ENCODE peak calls at places on chromosome 14, in nine cellular contexts. N, J, G, B, Z, A, I, E and D are unnamed samples.

GRCh38 chr14:63245893-63246292 is 41.6 kb downstream of the RHOJ start:
- DNase-seq in N (peak), J (no peak), G (no peak), B (peak), Z (no peak), A (no peak), I (no peak), E (no peak), D (no peak)

GRCh38 chr14:72555609-72556000 is 338.3 kb downstream of the DPF3 start:
- DNase-seq in N (no peak), J (no peak), G (no peak), B (no peak), Z (no peak), A (no peak), I (no peak), E (no peak), D (no peak)

GRCh38 chr14:24458736-24459135 is 16.2 kb upstream of the SDR39U1 start:
- DNase-seq in N (no peak), J (no peak), G (no peak), B (no peak), Z (no peak), A (no peak), I (no peak), E (no peak), D (no peak)

GRCh38 chr14:102584871-102585869 is 7.3 kb upstream of the RCOR1 start:
- DNase-seq in N (peak), J (peak), G (no peak), B (peak), Z (peak), A (no peak), I (no peak), E (no peak), D (peak)

GRCh38 chr14:99752486-99753121 is 40.6 kb upstream of the EML1 start:
- DNase-seq in N (peak), J (no peak), G (no peak), B (peak), Z (peak), A (no peak), I (peak), E (no peak), D (no peak)

GRCh38 chr14:85483037-85483436 is 46.9 kb upstream of the FLRT2 start:
- DNase-seq in N (peak), J (no peak), G (no peak), B (peak), Z (no peak), A (no peak), I (no peak), E (no peak), D (peak)

GRCh38 chr14:23068792-23069412 is 11.6 kb upstream of the CDH24 start:
- DNase-seq in N (peak), J (peak), G (peak), B (peak), Z (peak), A (peak), I (no peak), E (peak), D (peak)

GRCh38 chr14:61584258-61584657 is 111.1 kb upstream of the HIF1A start:
- DNase-seq in N (peak), J (no peak), G (peak), B (peak), Z (peak), A (no peak), I (no peak), E (no peak), D (no peak)

GRCh38 chr14:86780461-86780860 is 1212.5 kb downstream of the GALC start:
- DNase-seq in N (no peak), J (no peak), G (no peak), B (no peak), Z (no peak), A (no peak), I (no peak), E (no peak), D (no peak)

GRCh38 chr14:76877871-76878270 is 51.7 kb downstream of the LRRC74A start:
- DNase-seq in N (no peak), J (no peak), G (no peak), B (no peak), Z (no peak), A (no peak), I (no peak), E (no peak), D (no peak)

GRCh38 chr14:28375295-28375694 is 391.3 kb upstream of the FOXG1 start:
- DNase-seq in N (peak), J (peak), G (no peak), B (peak), Z (peak), A (no peak), I (no peak), E (peak), D (peak)

GRCh38 chr14:74468513-74468912 is 24.6 kb downstream of the NPC2 start:
- DNase-seq in N (no peak), J (no peak), G (no peak), B (no peak), Z (no peak), A (no peak), I (no peak), E (no peak), D (no peak)

GRCh38 chr14:51157012-51157411 is 62.1 kb upstream of the TRIM9 start:
- DNase-seq in N (peak), J (no peak), G (no peak), B (peak), Z (peak), A (no peak), I (no peak), E (no peak), D (peak)

GRCh38 chr14:94142836-94143235 is 13.4 kb upstream of the IFI27L2 start:
- DNase-seq in N (no peak), J (no peak), G (no peak), B (no peak), Z (no peak), A (no peak), I (no peak), E (no peak), D (no peak)

GRCh38 chr14:51188566-51189185 is 51.4 kb upstream of the TMX1 start:
- DNase-seq in N (peak), J (no peak), G (no peak), B (peak), Z (no peak), A (no peak), I (no peak), E (no peak), D (no peak)

GRCh38 chr14:91473046-91473445 is 37.1 kb downstream of the PPP4R3A start:
- DNase-seq in N (no peak), J (no peak), G (no peak), B (no peak), Z (no peak), A (no peak), I (no peak), E (no peak), D (no peak)

GRCh38 chr14:91482278-91483023 is 27.7 kb downstream of the PPP4R3A start:
- DNase-seq in N (peak), J (no peak), G (no peak), B (peak), Z (no peak), A (no peak), I (no peak), E (no peak), D (no peak)

GRCh38 chr14:91477388-91477787 is 32.7 kb downstream of the PPP4R3A start:
- DNase-seq in N (no peak), J (no peak), G (no peak), B (no peak), Z (no peak), A (no peak), I (no peak), E (no peak), D (no peak)
- H3K4me3 ChIP-seq in N (no peak), J (no peak), G (no peak), B (no peak), Z (no peak), A (no peak), I (no peak), E (no peak), D (no peak)

DNA sequence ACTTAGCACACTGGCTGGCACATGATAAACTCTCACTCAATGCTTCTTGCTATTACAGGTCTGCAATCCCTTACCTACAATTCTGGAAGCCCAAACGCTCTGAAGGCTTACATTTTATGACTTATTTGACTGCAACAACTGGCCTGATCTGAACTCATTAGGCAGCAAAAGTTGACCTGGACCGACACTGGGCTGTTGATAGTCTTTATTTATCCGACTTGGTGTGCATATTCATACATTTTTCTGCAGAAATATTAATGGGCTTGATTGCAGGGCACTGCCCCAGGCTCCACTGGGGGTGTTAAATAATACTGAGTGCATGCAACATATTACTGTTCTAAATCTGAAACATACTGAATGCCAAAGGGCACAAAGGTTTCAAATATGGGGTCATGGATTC is 1076.7 kb downstream of the BCL11B start:
- DNase-seq in N (no peak), J (no peak), G (no peak), B (no peak), Z (no peak), A (no peak), I (no peak), E (no peak), D (no peak)
- H3K4me3 ChIP-seq in N (no peak), J (no peak), G (no peak), B (no peak), Z (no peak), A (no peak), I (no peak), E (no peak), D (no peak)

DNA sequence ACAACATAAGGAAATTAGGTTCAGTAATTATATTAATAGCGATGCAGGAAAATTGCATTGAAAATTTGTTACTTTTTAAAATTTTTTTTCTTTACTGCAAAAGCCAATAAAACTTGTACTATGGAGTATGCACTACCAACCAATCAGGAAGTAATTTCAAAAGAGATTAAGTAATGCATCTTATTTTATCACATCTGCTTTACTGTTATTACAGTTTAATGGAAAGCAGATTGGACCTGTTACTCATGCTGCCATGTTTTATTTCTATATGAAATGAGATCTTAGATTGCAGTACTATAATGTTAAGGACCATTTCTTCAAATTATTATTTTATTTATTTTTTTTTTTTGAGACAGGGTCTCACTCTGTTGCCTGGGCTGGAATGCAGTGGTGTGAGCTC is 1.7 kb upstream of the STRN3 start:
- DNase-seq in N (no peak), J (no peak), G (no peak), B (no peak), Z (no peak), A (no peak), I (no peak), E (no peak), D (no peak)
- H3K4me3 ChIP-seq in N (no peak), J (peak), G (no peak), B (no peak), Z (peak), A (no peak), I (no peak), E (peak), D (peak)

GRCh38 chr14:38248629-38249028 is 7.3 kb downstream of the CLEC14A start:
- DNase-seq in N (no peak), J (no peak), G (no peak), B (no peak), Z (no peak), A (no peak), I (no peak), E (no peak), D (peak)
- H3K4me3 ChIP-seq in N (no peak), J (no peak), G (no peak), B (no peak), Z (no peak), A (no peak), I (no peak), E (no peak), D (no peak)

GRCh38 chr14:89721330-89721729 is 233.2 kb downstream of the EFCAB11 start:
- DNase-seq in N (no peak), J (no peak), G (no peak), B (no peak), Z (no peak), A (no peak), I (no peak), E (no peak), D (no peak)
- H3K4me3 ChIP-seq in N (no peak), J (no peak), G (no peak), B (no peak), Z (no peak), A (no peak), I (no peak), E (no peak), D (no peak)

GRCh38 chr14:21104448-21105060 is 3.7 kb downstream of the TMEM253 start:
- DNase-seq in N (peak), J (no peak), G (peak), B (peak), Z (peak), A (peak), I (peak), E (peak), D (peak)

GRCh38 chr14:21106506-21107359 is 5.9 kb downstream of the TMEM253 start:
- DNase-seq in N (peak), J (no peak), G (peak), B (peak), Z (peak), A (peak), I (peak), E (peak), D (peak)

GRCh38 chr14:21107360-21107781 is 6.5 kb downstream of the TMEM253 start:
- DNase-seq in N (peak), J (no peak), G (no peak), B (no peak), Z (peak), A (no peak), I (no peak), E (no peak), D (no peak)

GRCh38 chr14:21105095-21105494 is 4.2 kb downstream of the TMEM253 start:
- DNase-seq in N (no peak), J (no peak), G (no peak), B (no peak), Z (no peak), A (no peak), I (no peak), E (no peak), D (no peak)

GRCh38 chr14:21106191-21106505 is 5.3 kb downstream of the TMEM253 start:
- DNase-seq in N (peak), J (no peak), G (no peak), B (peak), Z (peak), A (no peak), I (no peak), E (no peak), D (peak)
- H3K4me3 ChIP-seq in N (no peak), J (peak), G (no peak), B (peak), Z (peak), A (no peak), I (peak), E (no peak), D (no peak)

DNA sequence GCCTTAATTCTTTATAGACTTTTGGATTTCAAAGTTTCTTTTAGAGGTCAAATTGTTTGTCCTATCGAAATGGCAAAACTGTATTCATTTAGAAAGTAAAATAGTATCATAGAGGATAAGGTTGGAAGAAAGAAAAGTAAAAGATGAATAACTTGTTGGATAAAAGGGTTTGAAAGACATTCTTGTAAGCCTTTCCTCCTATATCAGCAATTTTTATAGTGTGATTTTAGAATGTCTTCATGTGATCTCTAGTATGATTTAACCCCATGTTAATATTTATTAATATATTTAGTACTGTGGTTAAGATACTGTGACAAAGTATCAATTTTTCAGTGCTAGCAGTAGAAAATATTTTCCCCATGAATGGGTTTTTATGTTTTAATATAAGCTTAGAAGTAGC is 4.5 kb downstream of the ARF6 start:
- DNase-seq in N (no peak), J (no peak), G (no peak), B (no peak), Z (no peak), A (no peak), I (no peak), E (no peak), D (no peak)
- H3K4me3 ChIP-seq in N (no peak), J (no peak), G (no peak), B (peak), Z (peak), A (no peak), I (no peak), E (no peak), D (peak)

DNA sequence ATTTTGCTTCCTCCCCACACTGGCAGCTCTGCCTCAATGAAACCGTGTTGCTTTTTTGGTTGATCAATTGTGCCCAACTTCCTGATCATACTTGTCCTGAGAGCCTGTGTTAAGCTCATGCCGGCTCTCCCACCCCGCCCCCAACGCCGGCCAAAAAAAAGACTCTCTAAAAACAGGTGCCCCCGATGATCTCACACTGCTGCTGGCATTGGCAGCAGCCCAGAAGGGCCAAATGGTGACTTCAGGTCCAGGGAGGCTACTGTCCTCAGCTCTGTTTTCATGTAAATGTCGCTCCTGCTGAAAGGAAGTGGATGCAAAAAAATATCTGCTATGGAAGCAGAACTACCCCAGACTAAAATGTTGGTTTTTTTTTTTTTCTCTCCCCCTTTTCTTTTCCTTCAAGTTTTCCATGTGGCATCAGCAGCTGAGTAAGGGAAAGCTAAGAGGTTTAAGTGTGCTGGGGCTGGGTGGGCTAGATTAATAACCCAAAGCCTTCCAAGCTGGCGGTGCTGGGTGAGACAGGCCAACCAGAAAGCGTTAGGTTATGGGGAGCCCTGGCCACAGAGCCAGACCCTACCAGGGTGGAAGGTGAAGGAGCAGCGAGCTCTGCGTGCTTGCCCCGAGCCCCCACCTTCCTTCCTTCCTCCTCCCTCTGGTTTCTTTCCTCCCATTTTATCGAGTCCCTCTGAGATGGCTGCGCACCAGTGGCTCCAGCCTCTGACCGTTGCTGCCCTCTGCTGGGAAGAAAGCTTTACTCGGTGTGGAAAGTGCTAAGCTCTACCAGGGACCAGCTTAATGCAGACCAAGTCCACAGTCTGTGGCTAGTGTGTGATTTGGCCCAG is 396.1 kb downstream of the NRXN3 start:
- DNase-seq in N (peak), J (peak), G (peak), B (peak), Z (peak), A (peak), I (peak), E (peak), D (peak)
- H3K4me3 ChIP-seq in N (no peak), J (no peak), G (no peak), B (peak), Z (no peak), A (no peak), I (no peak), E (no peak), D (no peak)